ENCODE peak calls at places on chromosomes 11 and 22, in five cellular contexts. One of them, this sample, is unnamed.

GRCh38 chr11:134069426-134069921 is 602 bp downstream of the JAM3 start:
- DNase-seq in adrenal gland: no peak
- DNase-seq in right lobe of liver: no peak
- DNase-seq in GM12892: no peak
- DNase-seq in A549: no peak
- DNase-seq in this sample: peak

GRCh38 chr11:122709042-122709760 is 53.7 kb downstream of the UBASH3B start:
- DNase-seq in adrenal gland: no peak
- DNase-seq in right lobe of liver: no peak
- DNase-seq in GM12892: no peak
- DNase-seq in A549: peak
- DNase-seq in this sample: peak

GRCh38 chr11:32365192-32365591 is 70.1 kb downstream of the WT1 start:
- DNase-seq in adrenal gland: no peak
- DNase-seq in right lobe of liver: no peak
- DNase-seq in GM12892: no peak
- DNase-seq in A549: no peak
- DNase-seq in this sample: no peak

GRCh38 chr11:1988667-1989317 is 8.8 kb downstream of the H19 start:
- DNase-seq in adrenal gland: peak
- DNase-seq in right lobe of liver: peak
- DNase-seq in GM12892: no peak
- DNase-seq in A549: peak
- DNase-seq in this sample: no peak

GRCh38 chr11:17476317-17477083 is at the start of gene ABCC8:
- DNase-seq in adrenal gland: no peak
- DNase-seq in right lobe of liver: no peak
- DNase-seq in GM12892: no peak
- DNase-seq in A549: peak
- DNase-seq in this sample: no peak

GRCh38 chr11:93512965-93513667 is 30.1 kb downstream of the SMCO4 start:
- DNase-seq in adrenal gland: no peak
- DNase-seq in right lobe of liver: no peak
- DNase-seq in GM12892: no peak
- DNase-seq in A549: no peak
- DNase-seq in this sample: no peak

GRCh38 chr22:44024288-44024908 is at the start of gene PARVB:
- DNase-seq in adrenal gland: no peak
- DNase-seq in right lobe of liver: peak
- DNase-seq in GM12892: peak
- DNase-seq in A549: peak
- DNase-seq in this sample: no peak

GRCh38 chr22:29022101-29022817 is 39.4 kb downstream of the C22orf31 start:
- DNase-seq in adrenal gland: no peak
- DNase-seq in right lobe of liver: no peak
- DNase-seq in GM12892: no peak
- DNase-seq in A549: no peak
- DNase-seq in this sample: no peak

GRCh38 chr11:95925011-95925410 is 1.1 kb upstream of the MTMR2 start:
- DNase-seq in adrenal gland: no peak
- DNase-seq in right lobe of liver: no peak
- DNase-seq in GM12892: no peak
- DNase-seq in A549: peak
- DNase-seq in this sample: peak

GRCh38 chr11:11966826-11967668 is 41.4 kb downstream of the DKK3 start:
- DNase-seq in adrenal gland: peak
- DNase-seq in right lobe of liver: peak
- DNase-seq in GM12892: peak
- DNase-seq in A549: peak
- DNase-seq in this sample: peak

GRCh38 chr11:19380375-19380774 is 139.6 kb upstream of the E2F8 start:
- DNase-seq in adrenal gland: peak
- DNase-seq in right lobe of liver: no peak
- DNase-seq in GM12892: no peak
- DNase-seq in A549: peak
- DNase-seq in this sample: peak

GRCh38 chr11:77175021-77175842 is 47.2 kb downstream of the MYO7A start:
- DNase-seq in adrenal gland: no peak
- DNase-seq in right lobe of liver: no peak
- DNase-seq in GM12892: no peak
- DNase-seq in A549: no peak
- DNase-seq in this sample: no peak

GRCh38 chr22:22825213-22825593 is 62.4 kb upstream of the IGLL5 start:
- DNase-seq in adrenal gland: no peak
- DNase-seq in right lobe of liver: no peak
- DNase-seq in GM12892: no peak
- DNase-seq in A549: no peak
- DNase-seq in this sample: no peak
- TF ChIP-seq POLR2A in adrenal gland: no peak
- TF ChIP-seq POLR2A in right lobe of liver: no peak
- TF ChIP-seq POLR2A in GM12892: no peak
- TF ChIP-seq POLR2A in A549: no peak
- TF ChIP-seq POLR2A in this sample: no peak

GRCh38 chr11:67287355-67288197 is 1.5 kb upstream of the ANKRD13D start:
- DNase-seq in adrenal gland: no peak
- DNase-seq in right lobe of liver: no peak
- DNase-seq in GM12892: no peak
- DNase-seq in A549: no peak
- DNase-seq in this sample: no peak

GRCh38 chr11:67289226-67289650 is at the start of gene ANKRD13D:
- DNase-seq in adrenal gland: no peak
- DNase-seq in right lobe of liver: no peak
- DNase-seq in GM12892: no peak
- DNase-seq in A549: no peak
- DNase-seq in this sample: no peak

GRCh38 chr11:67289651-67290479 is 762 bp downstream of the ANKRD13D start:
- DNase-seq in adrenal gland: peak
- DNase-seq in right lobe of liver: no peak
- DNase-seq in GM12892: no peak
- DNase-seq in A549: peak
- DNase-seq in this sample: no peak

GRCh38 chr11:67288198-67288451 is 978 bp upstream of the ANKRD13D start:
- DNase-seq in adrenal gland: no peak
- DNase-seq in right lobe of liver: no peak
- DNase-seq in GM12892: no peak
- DNase-seq in A549: no peak
- DNase-seq in this sample: no peak

GRCh38 chr11:67288452-67289225 is 464 bp upstream of the ANKRD13D start:
- DNase-seq in adrenal gland: peak
- DNase-seq in right lobe of liver: peak
- DNase-seq in GM12892: peak
- DNase-seq in A549: peak
- DNase-seq in this sample: peak
- TF ChIP-seq POLR2A in adrenal gland: peak
- TF ChIP-seq POLR2A in right lobe of liver: peak
- TF ChIP-seq POLR2A in GM12892: peak
- TF ChIP-seq POLR2A in A549: peak
- TF ChIP-seq POLR2A in this sample: peak

DNA sequence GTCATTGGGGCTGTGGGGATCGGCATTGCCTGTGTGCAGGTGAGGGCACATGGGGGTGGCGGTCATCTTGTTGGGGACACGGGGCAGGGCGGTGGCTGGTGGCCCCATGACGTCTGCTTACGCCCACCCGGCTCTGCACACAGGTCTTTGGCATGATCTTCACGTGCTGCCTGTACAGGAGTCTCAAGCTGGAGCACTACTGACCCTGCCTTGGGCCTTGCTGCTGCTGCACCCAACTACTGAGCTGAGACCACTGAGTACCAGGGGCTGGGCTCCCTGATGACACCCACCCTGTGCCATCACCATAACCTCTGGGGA is 4.4 kb downstream of the POLR2L start:
- DNase-seq in adrenal gland: peak
- DNase-seq in right lobe of liver: no peak
- DNase-seq in GM12892: no peak
- DNase-seq in A549: no peak
- DNase-seq in this sample: no peak
- TF ChIP-seq POLR2A in adrenal gland: no peak
- TF ChIP-seq POLR2A in right lobe of liver: no peak
- TF ChIP-seq POLR2A in GM12892: no peak
- TF ChIP-seq POLR2A in A549: no peak
- TF ChIP-seq POLR2A in this sample: no peak

GRCh38 chr11:126680109-126680508 is 320.5 kb downstream of the KIRREL3 start:
- DNase-seq in adrenal gland: no peak
- DNase-seq in right lobe of liver: no peak
- DNase-seq in GM12892: no peak
- DNase-seq in A549: no peak
- DNase-seq in this sample: peak

GRCh38 chr11:126687477-126687876 is 313.1 kb downstream of the KIRREL3 start:
- DNase-seq in adrenal gland: no peak
- DNase-seq in right lobe of liver: no peak
- DNase-seq in GM12892: no peak
- DNase-seq in A549: no peak
- DNase-seq in this sample: no peak

GRCh38 chr11:126682590-126682989 is 318.0 kb downstream of the KIRREL3 start:
- DNase-seq in adrenal gland: no peak
- DNase-seq in right lobe of liver: no peak
- DNase-seq in GM12892: no peak
- DNase-seq in A549: no peak
- DNase-seq in this sample: no peak

GRCh38 chr11:126686938-126687337 is 313.6 kb downstream of the KIRREL3 start:
- DNase-seq in adrenal gland: no peak
- DNase-seq in right lobe of liver: no peak
- DNase-seq in GM12892: no peak
- DNase-seq in A549: no peak
- DNase-seq in this sample: no peak

GRCh38 chr11:126683766-126684728 is 316.5 kb downstream of the KIRREL3 start:
- DNase-seq in adrenal gland: no peak
- DNase-seq in right lobe of liver: no peak
- DNase-seq in GM12892: no peak
- DNase-seq in A549: no peak
- DNase-seq in this sample: no peak
- TF ChIP-seq POLR2A in adrenal gland: no peak
- TF ChIP-seq POLR2A in right lobe of liver: no peak
- TF ChIP-seq POLR2A in GM12892: no peak
- TF ChIP-seq POLR2A in A549: no peak
- TF ChIP-seq POLR2A in this sample: no peak

This sample was measured in IMR-90.